ENCODE peak calls at places on chromosomes 11 and 22, in seven cellular contexts. M, T, V, A, O, S and Q are unnamed samples.
A peak's percentile ranks its signal among the peaks of the same experiment; 100 is the strongest.

GRCh38 chr11:44454686-44455085 is 110.8 kb upstream of the CD82 start:
- DNase-seq in M (no peak), T (no peak), V (no peak), A (no peak), O (no peak), S (no peak), Q (no peak)

GRCh38 chr11:11444027-11444799 is 91.2 kb upstream of the CSNK2A3 start:
- DNase-seq in M (no peak), T (no peak), V (no peak), A (peak; percentile 57), O (no peak), S (no peak), Q (no peak)

GRCh38 chr11:56911312-56911711 is 77.4 kb upstream of the OR5AK2 start:
- DNase-seq in M (no peak), T (no peak), V (no peak), A (no peak), O (peak; percentile 10), S (peak; percentile 73), Q (no peak)

GRCh38 chr22:19128009-19128401 is 3.1 kb upstream of the TSSK2 start:
- DNase-seq in M (no peak), T (no peak), V (no peak), A (no peak), O (no peak), S (no peak), Q (no peak)

GRCh38 chr22:20469110-20469855 is 26.3 kb downstream of the KLHL22 start:
- DNase-seq in M (no peak), T (no peak), V (no peak), A (no peak), O (no peak), S (no peak), Q (no peak)

GRCh38 chr11:12777208-12777874 is 103.1 kb downstream of the TEAD1 start:
- DNase-seq in M (no peak), T (no peak), V (no peak), A (peak; percentile 83), O (no peak), S (no peak), Q (no peak)

GRCh38 chr11:61533039-61533375 is 24.5 kb downstream of the LRRC10B start:
- DNase-seq in M (no peak), T (no peak), V (no peak), A (no peak), O (no peak), S (no peak), Q (no peak)

GRCh38 chr11:9893474-9893873 is 229.6 kb downstream of the SWAP70 start:
- DNase-seq in M (no peak), T (no peak), V (no peak), A (peak; percentile 21), O (no peak), S (no peak), Q (no peak)

GRCh38 chr22:37681556-37682049 is 4.5 kb upstream of the NOL12 start:
- DNase-seq in M (peak; percentile 61), T (peak; percentile 77), V (peak; percentile 89), A (peak; percentile 77), O (peak; percentile 86), S (peak; percentile 80), Q (peak; percentile 90)

GRCh38 chr11:35066783-35067476 is 72.0 kb upstream of the CD44 start:
- DNase-seq in M (no peak), T (no peak), V (no peak), A (no peak), O (no peak), S (no peak), Q (no peak)

GRCh38 chr11:108593214-108593909 is at the start of gene EXPH5:
- DNase-seq in M (peak; percentile 87), T (peak; percentile 80), V (peak; percentile 94), A (peak; percentile 26), O (peak; percentile 91), S (peak; percentile 76), Q (peak; percentile 88)

GRCh38 chr22:29074276-29074625 is 1.4 kb downstream of the KREMEN1 start:
- DNase-seq in M (no peak), T (no peak), V (no peak), A (no peak), O (no peak), S (no peak), Q (no peak)

GRCh38 chr11:77003954-77004353 is 30.2 kb upstream of the B3GNT6 start:
- DNase-seq in M (no peak), T (no peak), V (no peak), A (peak; percentile 5), O (no peak), S (no peak), Q (no peak)

GRCh38 chr11:119103793-119104192 is 2.1 kb upstream of the DPAGT1 start:
- DNase-seq in M (no peak), T (no peak), V (no peak), A (no peak), O (no peak), S (no peak), Q (no peak)

GRCh38 chr11:70636659-70637058 is 238.3 kb downstream of the CTTN start:
- DNase-seq in M (no peak), T (no peak), V (no peak), A (no peak), O (no peak), S (no peak), Q (no peak)

GRCh38 chr22:36373258-36373579 is 14.5 kb downstream of the MYH9 start:
- DNase-seq in M (peak; percentile 60), T (no peak), V (no peak), A (peak; percentile 9), O (peak; percentile 47), S (no peak), Q (no peak)

GRCh38 chr22:39090426-39091064 is 6.5 kb upstream of the APOBEC3H start:
- DNase-seq in M (no peak), T (no peak), V (no peak), A (no peak), O (peak; percentile 19), S (no peak), Q (no peak)

GRCh38 chr11:83219095-83219494 is 25.6 kb downstream of the ANKRD42 start:
- DNase-seq in M (no peak), T (no peak), V (peak; percentile 5), A (no peak), O (peak; percentile 13), S (peak; percentile 27), Q (no peak)

GRCh38 chr11:19972637-19973036 is 187.6 kb downstream of the DBX1 start:
- DNase-seq in M (no peak), T (no peak), V (no peak), A (no peak), O (no peak), S (no peak), Q (no peak)

GRCh38 chr11:57315491-57315890 is 9.3 kb downstream of the TNKS1BP1 start:
- DNase-seq in M (no peak), T (no peak), V (no peak), A (peak; percentile 61), O (peak; percentile 67), S (no peak), Q (no peak)

GRCh38 chr22:46587492-46588278 is 32.5 kb upstream of the GRAMD4 start:
- DNase-seq in M (peak; percentile 48), T (no peak), V (peak; percentile 5), A (no peak), O (no peak), S (no peak), Q (no peak)

GRCh38 chr22:44718418-44718817 is 16.4 kb downstream of the PRR5 start:
- DNase-seq in M (no peak), T (no peak), V (no peak), A (no peak), O (no peak), S (no peak), Q (no peak)

GRCh38 chr22:28027453-28028448 is 108.7 kb upstream of the PITPNB start:
- DNase-seq in M (no peak), T (no peak), V (no peak), A (no peak), O (no peak), S (no peak), Q (peak; percentile 86)

GRCh38 chr11:9385288-9385902 is 943 bp downstream of the IPO7 start:
- DNase-seq in M (no peak), T (no peak), V (no peak), A (no peak), O (peak; percentile 74), S (peak; percentile 56), Q (no peak)

GRCh38 chr22:22901578-22902218 is 14.1 kb downstream of the IGLL5 start:
- DNase-seq in M (no peak), T (no peak), V (no peak), A (no peak), O (no peak), S (no peak), Q (no peak)

GRCh38 chr11:66879583-66879982 is 22.7 kb downstream of the LRFN4 start:
- DNase-seq in M (no peak), T (no peak), V (no peak), A (no peak), O (no peak), S (no peak), Q (no peak)

DNA sequence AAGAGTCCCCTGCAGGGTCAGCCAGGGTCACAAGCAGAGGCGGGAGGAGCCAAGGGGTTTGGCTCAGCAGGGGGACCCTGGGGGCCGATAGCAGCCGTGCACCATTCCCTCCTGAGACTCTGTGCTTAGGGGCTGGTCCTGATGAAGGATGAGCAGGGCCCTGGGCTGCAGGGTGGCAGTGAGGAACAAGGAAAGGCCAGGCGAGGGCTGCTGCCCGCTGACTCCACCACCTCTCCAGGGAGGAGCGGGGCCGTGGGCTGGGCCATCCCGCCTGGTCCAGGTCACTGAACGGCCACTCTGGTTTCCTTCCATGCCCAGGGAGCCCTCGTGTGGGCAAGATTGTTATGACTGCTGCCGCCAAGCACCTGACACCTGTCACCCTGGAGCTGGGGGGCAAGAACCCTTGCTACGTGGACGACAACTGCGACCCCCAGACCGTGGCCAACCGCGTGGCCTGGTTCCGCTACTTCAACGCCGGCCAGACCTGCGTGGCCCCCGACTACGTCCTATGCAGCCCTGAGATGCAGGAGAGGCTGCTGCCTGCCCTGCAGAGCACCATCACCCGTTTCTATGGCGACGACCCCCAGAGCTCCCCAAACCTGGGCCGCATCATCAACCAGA is 9.2 kb upstream of the NDUFS8 start:
- DNase-seq in M (no peak), T (no peak), V (peak; percentile 68), A (no peak), O (peak; percentile 70), S (peak; percentile 81), Q (no peak)
- TF ChIP-seq CTCF in M (peak; percentile 42), T (no peak), V (peak; percentile 38), A (peak; percentile 24), O (peak; percentile 44), S (peak; percentile 45), Q (no peak)

GRCh38 chr11:2444301-2445106 is at the start of the genes KCNQ1 and TRPM5:
- DNase-seq in M (peak; percentile 58), T (no peak), V (peak; percentile 77), A (no peak), O (peak; percentile 90), S (peak; percentile 28), Q (no peak)
- H3K4me1 ChIP-seq in M (peaks cover 48% of the 10 kb centered on the region), T (no peaks in the 10 kb centered on the region), V (no peaks in the 10 kb centered on the region), A (no peaks in the 10 kb centered on the region), O (peaks cover 38% of the 10 kb centered on the region), S (peaks cover 6% of the 10 kb centered on the region), Q (peaks cover 15% of the 10 kb centered on the region)

DNA sequence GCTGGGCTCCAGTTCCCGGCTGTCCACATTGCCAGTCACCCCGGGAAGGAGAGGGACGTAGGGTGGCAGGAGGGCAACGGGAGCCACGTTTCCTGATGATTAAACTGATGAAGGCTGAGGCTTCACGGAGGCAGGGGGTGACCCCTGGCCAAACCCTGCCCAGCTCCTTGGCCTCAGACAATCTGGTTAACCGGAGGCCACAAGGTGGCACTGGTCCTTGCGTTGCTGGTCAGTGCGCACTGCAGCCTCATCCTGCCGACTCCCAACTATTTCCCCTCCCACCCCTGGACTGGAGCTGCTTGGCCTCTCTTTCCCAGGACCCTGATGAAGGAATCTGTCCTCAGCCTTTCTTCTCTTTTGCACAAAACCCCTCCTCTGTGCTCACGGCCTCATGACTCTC is 75.3 kb downstream of the PDE2A start:
- DNase-seq in M (peak; percentile 55), T (no peak), V (peak; percentile 54), A (peak; percentile 21), O (peak; percentile 85), S (peak; percentile 65), Q (peak; percentile 81)
- TF ChIP-seq CTCF in M (peak; percentile 77), T (peak; percentile 48), V (peak; percentile 50), A (peak; percentile 50), O (peak; percentile 73), S (peak; percentile 58), Q (peak; percentile 74)

GRCh38 chr11:64876835-64877341 is 1.5 kb downstream of the EHD1 start:
- DNase-seq in M (no peak), T (no peak), V (peak; percentile 65), A (peak; percentile 46), O (peak; percentile 82), S (no peak), Q (no peak)
- H3K4me1 ChIP-seq in M (peaks cover 92% of the 10 kb centered on the region), T (no peaks in the 10 kb centered on the region), V (peaks cover 39% of the 10 kb centered on the region), A (peaks cover 16% of the 10 kb centered on the region), O (peaks cover 50% of the 10 kb centered on the region), S (peaks cover 39% of the 10 kb centered on the region), Q (no peaks in the 10 kb centered on the region)